ENCODE peak calls at places on chromosomes 1 and 21, in eight cellular contexts. P, Z, O, S, I, E, N and L are unnamed samples.

GRCh38 chr21:25956993-25957714 is 213.4 kb downstream of the APP start:
- DNase-seq in I (peak), E (peak), O (no peak), S (peak), N (no peak), Z (no peak), P (no peak), L (no peak)

GRCh38 chr1:75079535-75080290 is 54.5 kb upstream of the LHX8 start:
- DNase-seq in N (no peak), I (no peak), E (no peak), O (no peak), Z (no peak), P (no peak), S (peak), L (no peak)

GRCh38 chr1:193479187-193479586 is 292.8 kb upstream of the B3GALT2 start:
- DNase-seq in S (no peak), I (no peak), N (no peak), P (no peak), E (no peak), O (no peak), Z (peak), L (no peak)

GRCh38 chr1:222950892-222951291 is 136.1 kb downstream of the DISP1 start:
- DNase-seq in I (no peak), N (peak), S (peak), E (no peak), Z (no peak), O (no peak), P (no peak), L (no peak)

GRCh38 chr1:178513278-178513983 is 522 bp downstream of the TEX35 start:
- DNase-seq in N (no peak), Z (no peak), P (peak), O (peak), E (peak), S (no peak), I (no peak), L (no peak)

GRCh38 chr21:16181024-16181423 is 451.2 kb downstream of the USP25 start:
- DNase-seq in O (no peak), Z (no peak), S (no peak), E (no peak), I (no peak), N (no peak), P (no peak), L (no peak)

GRCh38 chr1:59900640-59901039 is 25.9 kb downstream of the CYP2J2 start:
- DNase-seq in O (no peak), E (no peak), S (peak), Z (no peak), I (no peak), N (no peak), P (no peak), L (no peak)

GRCh38 chr1:60134706-60135105 is 61.1 kb upstream of the C1orf87 start:
- DNase-seq in O (no peak), N (no peak), Z (no peak), S (no peak), E (no peak), P (no peak), I (no peak), L (no peak)

GRCh38 chr1:27589841-27590426 is 14.0 kb downstream of the AHDC1 start:
- DNase-seq in I (no peak), E (peak), P (peak), N (peak), Z (no peak), S (no peak), O (peak), L (peak)

GRCh38 chr1:201153474-201154388 is 543 bp downstream of the TMEM9 start:
- DNase-seq in Z (no peak), S (no peak), E (peak), N (no peak), P (no peak), I (peak), O (no peak), L (no peak)

GRCh38 chr1:54311506-54311905 is 94.7 kb downstream of the SSBP3 start:
- DNase-seq in E (peak), N (no peak), O (no peak), I (no peak), P (no peak), Z (no peak), S (no peak), L (no peak)

GRCh38 chr1:99674665-99675064 is 28.8 kb downstream of the PALMD start:
- DNase-seq in P (no peak), S (peak), Z (no peak), E (peak), O (no peak), I (no peak), N (no peak), L (no peak)

GRCh38 chr1:31478167-31478566 is 65.2 kb downstream of the SERINC2 start:
- DNase-seq in I (no peak), E (no peak), O (no peak), S (no peak), N (no peak), P (no peak), Z (no peak), L (no peak)

GRCh38 chr1:31479801-31480200 is 66.8 kb downstream of the SERINC2 start:
- DNase-seq in S (peak), N (no peak), Z (no peak), O (no peak), P (no peak), I (no peak), E (peak), L (no peak)

GRCh38 chr1:31482478-31483011 is 69.5 kb downstream of the SERINC2 start:
- DNase-seq in P (no peak), Z (no peak), I (no peak), N (no peak), O (no peak), E (no peak), S (no peak), L (no peak)

GRCh38 chr1:31476891-31477846 is 64.2 kb downstream of the SERINC2 start:
- DNase-seq in I (no peak), O (no peak), S (peak), P (no peak), N (no peak), Z (peak), E (no peak), L (no peak)
- H3K27ac ChIP-seq in I (no peak), O (no peak), S (peak), P (no peak), N (no peak), Z (peak), E (no peak), L (no peak)

GRCh38 chr1:218480137-218480536 is 135.0 kb downstream of the TGFB2 start:
- DNase-seq in P (no peak), E (peak), I (peak), O (peak), S (peak), N (peak), Z (no peak), L (no peak)
- H3K4me3 ChIP-seq in P (no peak), E (no peak), I (no peak), O (no peak), S (no peak), N (no peak), Z (no peak), L (no peak)

DNA sequence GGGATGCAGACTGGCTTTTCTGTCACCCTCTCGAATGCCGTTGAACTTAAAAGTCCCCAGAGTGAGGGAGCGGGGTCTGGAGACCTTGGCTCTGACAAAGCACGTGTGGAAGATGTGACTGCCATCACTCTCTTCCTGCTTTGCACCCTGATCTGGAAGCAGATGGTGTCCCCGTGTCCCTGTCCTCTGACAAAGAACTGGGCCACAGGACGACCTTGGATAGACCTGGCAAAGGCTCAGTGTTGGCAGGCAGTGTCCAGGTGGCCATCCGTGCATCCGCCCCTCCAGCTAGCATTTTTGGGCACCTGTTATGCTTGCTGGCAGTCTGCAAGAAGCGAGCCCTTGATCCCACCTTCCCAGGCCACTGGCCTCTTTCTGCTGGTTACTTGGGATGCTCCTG is 27.4 kb downstream of the ARHGEF10L start:
- DNase-seq in E (no peak), I (no peak), Z (no peak), O (no peak), P (no peak), N (no peak), S (no peak), L (no peak)
- TF ChIP-seq CTCF in E (no peak), I (no peak), Z (no peak), O (no peak), P (no peak), N (no peak), S (no peak), L (no peak)

GRCh38 chr1:244837597-244838258 is 2.3 kb downstream of the COX20 start:
- DNase-seq in E (no peak), N (peak), S (no peak), I (no peak), O (no peak), P (no peak), Z (no peak), L (no peak)
- H3K27ac ChIP-seq in E (peak), N (no peak), S (no peak), I (peak), O (peak), P (no peak), Z (peak), L (peak)

GRCh38 chr1:184390889-184391288 is 4.1 kb downstream of the C1orf21 start:
- DNase-seq in S (peak), Z (no peak), O (no peak), P (no peak), E (no peak), I (no peak), N (no peak), L (no peak)

GRCh38 chr1:184387871-184388670 is 1.2 kb downstream of the C1orf21 start:
- DNase-seq in Z (peak), E (peak), S (peak), I (peak), P (peak), O (peak), N (peak), L (no peak)

GRCh38 chr1:184389446-184389845 is 2.6 kb downstream of the C1orf21 start:
- DNase-seq in E (peak), O (no peak), N (no peak), I (no peak), Z (no peak), S (peak), P (no peak), L (no peak)

GRCh38 chr1:184387069-184387870 is 441 bp downstream of the C1orf21 start:
- DNase-seq in P (peak), O (peak), E (peak), Z (peak), N (peak), S (peak), I (peak), L (peak)

DNA sequence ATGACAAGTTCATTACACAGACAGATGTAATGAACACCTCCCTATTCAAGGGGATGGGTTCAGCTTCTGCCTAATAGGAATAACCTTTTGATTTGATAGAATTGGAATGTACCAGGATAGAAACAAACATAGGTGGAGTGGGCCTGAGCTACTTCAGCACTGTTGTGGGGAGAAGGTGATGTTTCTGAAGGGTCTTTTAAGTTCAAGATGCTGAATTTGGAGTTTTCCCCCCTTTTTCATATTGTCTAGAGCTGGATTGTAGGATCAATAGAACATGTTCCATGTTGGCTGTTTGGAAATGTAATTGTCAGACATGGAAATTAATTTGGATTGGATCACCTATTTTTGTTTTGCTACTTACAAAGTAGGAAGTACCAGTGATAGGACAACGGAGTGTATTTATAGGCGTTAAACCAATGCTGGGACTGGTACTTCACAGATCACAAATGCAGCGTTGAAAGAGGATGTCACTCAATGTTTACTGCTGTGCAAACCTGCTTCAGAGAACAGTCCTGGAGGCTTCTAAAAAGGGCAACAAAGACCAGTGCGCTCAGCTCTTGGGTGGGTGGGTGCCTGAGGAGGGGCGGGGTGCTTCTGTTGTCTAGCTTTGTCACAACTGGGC is 2.0 kb downstream of the C1orf21 start:
- DNase-seq in E (no peak), P (no peak), Z (no peak), O (no peak), I (no peak), N (no peak), S (no peak), L (no peak)
- H3K4me3 ChIP-seq in E (no peak), P (peak), Z (peak), O (peak), I (peak), N (peak), S (peak), L (peak)

GRCh38 chr1:110462964-110463363 is 12.0 kb downstream of the PROK1 start:
- DNase-seq in Z (no peak), P (no peak), S (no peak), N (no peak), I (no peak), E (peak), O (no peak), L (no peak)
- TF ChIP-seq CTCF in Z (no peak), P (peak), S (no peak), N (peak), I (no peak), E (peak), O (no peak), L (no peak)